ENCODE peak calls at places on chromosome 3, in five cellular contexts. Y, S, O, C and N are unnamed samples.

GRCh38 chr3:10779293-10779805 is 36.7 kb upstream of the SLC6A11 start:
- DNase-seq in Y (no peak), S (no peak), O (no peak), C (no peak), N (no peak)

GRCh38 chr3:24242012-24242698 is 252.5 kb downstream of the THRB start:
- DNase-seq in Y (no peak), S (no peak), O (peak), C (no peak), N (no peak)

GRCh38 chr3:39965997-39966396 is 156.6 kb downstream of the MYRIP start:
- DNase-seq in Y (no peak), S (no peak), O (no peak), C (no peak), N (no peak)

GRCh38 chr3:29686889-29687592 is 406.2 kb downstream of the RBMS3 start:
- DNase-seq in Y (no peak), S (peak), O (peak), C (peak), N (peak)

GRCh38 chr3:185528481-185529009 is 23.8 kb downstream of the LIPH start:
- DNase-seq in Y (no peak), S (peak), O (no peak), C (no peak), N (no peak)

GRCh38 chr3:154972951-154973350 is 107.2 kb upstream of the MME start:
- DNase-seq in Y (no peak), S (peak), O (peak), C (no peak), N (no peak)

GRCh38 chr3:195100903-195101591 is 169.9 kb downstream of the XXYLT1 start:
- DNase-seq in Y (no peak), S (no peak), O (peak), C (peak), N (peak)

GRCh38 chr3:30747771-30748281 is 141.4 kb downstream of the TGFBR2 start:
- DNase-seq in Y (no peak), S (no peak), O (peak), C (no peak), N (no peak)

GRCh38 chr3:50278868-50279224 is at the start of gene LSMEM2:
- DNase-seq in Y (no peak), S (no peak), O (no peak), C (no peak), N (no peak)

GRCh38 chr3:179292440-179292839 is 30.4 kb upstream of the ZNF639 start:
- DNase-seq in Y (no peak), S (no peak), O (peak), C (no peak), N (no peak)

GRCh38 chr3:179289295-179289694 is 33.5 kb upstream of the ZNF639 start:
- DNase-seq in Y (no peak), S (no peak), O (no peak), C (no peak), N (no peak)

GRCh38 chr3:179286331-179286730 is 35.4 kb upstream of the KCNMB3 start:
- DNase-seq in Y (no peak), S (no peak), O (no peak), C (no peak), N (no peak)

GRCh38 chr3:179288845-179289244 is 34.0 kb upstream of the ZNF639 start:
- DNase-seq in Y (no peak), S (no peak), O (no peak), C (no peak), N (no peak)
- TF ChIP-seq CTCF in Y (no peak), S (no peak), O (no peak), C (no peak), N (no peak)

DNA sequence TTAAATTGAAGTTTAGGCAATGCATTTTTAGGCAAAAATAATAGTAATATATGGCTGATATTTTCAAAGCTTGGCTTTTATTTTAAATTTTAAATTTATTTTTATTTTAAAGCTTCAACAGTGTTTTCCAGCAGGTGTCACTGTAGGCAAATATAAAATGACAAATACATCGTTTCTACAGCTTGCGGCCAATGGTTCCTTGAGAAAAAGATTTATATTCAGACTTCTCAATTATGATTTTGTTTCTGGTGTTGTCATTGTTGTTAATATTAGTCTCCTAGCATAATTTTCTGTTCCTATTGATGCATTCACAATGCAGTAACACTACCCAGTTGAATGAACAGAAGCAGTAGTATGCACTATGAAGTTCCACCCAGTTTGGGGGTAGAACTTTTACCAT is 220.7 kb upstream of the DNAJC19 start:
- DNase-seq in Y (no peak), S (peak), O (peak), C (no peak), N (peak)
- TF ChIP-seq CTCF in Y (peak), S (peak), O (no peak), C (no peak), N (peak)

GRCh38 chr3:56800373-56801150 is 1.2 kb downstream of the ARHGEF3 start:
- DNase-seq in Y (no peak), S (peak), O (no peak), C (peak), N (peak)

GRCh38 chr3:56802793-56803192 is 1.0 kb upstream of the ARHGEF3 start:
- DNase-seq in Y (no peak), S (no peak), O (no peak), C (no peak), N (no peak)

GRCh38 chr3:56802411-56802745 is 629 bp upstream of the ARHGEF3 start:
- DNase-seq in Y (no peak), S (no peak), O (no peak), C (no peak), N (no peak)

GRCh38 chr3:56801151-56801596 is 575 bp downstream of the ARHGEF3 start:
- DNase-seq in Y (peak), S (peak), O (peak), C (no peak), N (peak)

DNA sequence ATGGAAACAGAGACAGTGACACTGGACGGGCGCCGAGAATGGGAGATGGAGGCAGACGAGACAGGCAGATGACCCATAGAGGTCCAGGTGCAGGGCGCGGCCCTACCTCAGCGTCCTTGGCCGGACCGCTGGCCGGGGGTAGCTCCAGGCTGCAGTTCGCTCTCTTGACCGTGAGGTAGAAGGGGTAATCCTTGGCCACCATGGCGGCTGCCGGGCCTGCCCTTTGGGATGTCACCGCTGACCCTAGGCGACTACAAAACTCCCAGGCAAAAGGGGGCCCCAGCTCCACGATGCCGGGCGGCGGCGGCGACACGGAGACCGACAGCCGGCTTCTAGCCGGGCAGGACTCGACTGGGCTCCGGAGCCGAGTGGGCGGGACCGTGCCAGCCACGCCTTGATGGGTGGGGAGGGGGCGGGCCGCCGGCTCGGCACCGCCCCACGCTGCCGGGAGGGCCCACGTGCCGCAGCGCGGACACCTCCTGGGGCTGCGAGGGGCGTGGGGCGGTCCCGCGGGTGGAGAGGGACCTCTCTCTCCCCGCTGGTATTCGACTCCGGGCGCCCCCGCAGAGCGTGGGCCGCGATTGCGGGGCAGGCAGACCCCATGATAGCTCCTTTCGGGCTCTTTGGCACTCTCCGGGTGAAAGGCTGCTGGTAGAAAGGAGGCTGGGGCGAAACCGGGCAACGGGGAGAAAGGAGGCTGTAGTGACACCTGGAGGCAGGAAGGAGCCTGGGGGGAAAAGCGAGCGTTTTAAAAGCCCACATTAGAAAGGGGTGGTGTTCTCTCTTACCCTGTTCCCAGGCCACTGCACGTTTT is at the start of gene ARHGEF3:
- DNase-seq in Y (peak), S (peak), O (peak), C (peak), N (peak)
- TF ChIP-seq CTCF in Y (peak), S (peak), O (peak), C (peak), N (peak)

DNA sequence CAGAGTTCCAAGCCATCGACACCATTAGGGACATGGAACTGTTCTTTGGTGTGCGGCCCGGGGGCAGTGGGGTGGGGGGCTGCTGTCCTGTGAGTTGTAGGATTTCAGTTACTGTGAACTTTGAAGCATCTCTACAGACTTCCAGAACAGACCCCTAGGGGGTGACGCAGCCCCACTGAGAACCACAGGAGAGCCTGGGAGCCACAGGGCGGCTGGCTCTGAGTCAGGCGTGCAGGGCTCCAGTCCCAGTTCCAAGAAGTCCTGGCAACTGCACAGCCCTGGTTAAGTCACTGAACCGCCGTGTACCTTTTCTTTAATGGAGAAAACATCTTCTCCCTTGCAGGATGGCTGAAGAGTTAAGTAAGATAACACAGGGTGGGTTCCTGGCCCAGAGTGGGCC is 23.5 kb upstream of the LRTM1 start:
- DNase-seq in Y (peak), S (no peak), O (peak), C (no peak), N (peak)
- TF ChIP-seq CTCF in Y (peak), S (no peak), O (peak), C (no peak), N (peak)